ENCODE peak calls at places on chromosome 15, in seven cellular contexts. L, M, W, Y, C, I and T are unnamed samples.

GRCh38 chr15:84981711-84982300 is at the start of gene PDE8A:
- DNase-seq in Y (no peak), I (peak; percentile 60), W (peak; percentile 87), C (peak; percentile 23), M (peak; percentile 79), L (peak; percentile 69), T (peak; percentile 51)

GRCh38 chr15:85379403-85380131 is 836 bp upstream of the AKAP13 start:
- DNase-seq in M (peak; percentile 68), L (no peak), I (no peak), W (peak; percentile 24), C (no peak), Y (no peak), T (peak; percentile 43)

GRCh38 chr15:71337197-71337845 is 222.1 kb downstream of the THSD4 start:
- DNase-seq in W (peak; percentile 99), I (no peak), C (no peak), L (no peak), M (no peak), Y (no peak), T (no peak)

GRCh38 chr15:45105586-45105985 is 8.4 kb downstream of the DUOX2 start:
- DNase-seq in I (peak; percentile 24), W (no peak), C (no peak), Y (no peak), M (no peak), L (no peak), T (no peak)

GRCh38 chr15:89772933-89773583 is 3.1 kb upstream of the MESP2 start:
- DNase-seq in W (no peak), L (no peak), Y (no peak), I (no peak), M (no peak), C (no peak), T (no peak)

GRCh38 chr15:39495871-39496459 is 84.9 kb upstream of the THBS1 start:
- DNase-seq in C (no peak), Y (no peak), I (no peak), W (peak; percentile 61), M (no peak), L (no peak), T (no peak)

GRCh38 chr15:51758645-51759044 is 7.2 kb downstream of the TMOD2 start:
- DNase-seq in I (peak; percentile 29), C (peak; percentile 64), M (no peak), L (no peak), Y (no peak), W (no peak), T (no peak)

GRCh38 chr15:86063328-86064180 is 16.1 kb upstream of the AGBL1 start:
- DNase-seq in M (no peak), W (no peak), L (no peak), Y (no peak), C (no peak), I (no peak), T (no peak)

GRCh38 chr15:41512512-41513281 is 930 bp downstream of the LTK start:
- DNase-seq in C (no peak), M (peak; percentile 68), Y (no peak), W (peak; percentile 32), I (peak; percentile 55), L (peak; percentile 68), T (peak; percentile 70)

GRCh38 chr15:44620081-44620480 is 43.4 kb downstream of the SPG11 start:
- DNase-seq in W (no peak), Y (no peak), C (no peak), I (no peak), M (no peak), L (no peak), T (no peak)

GRCh38 chr15:57769266-57769665 is 62.8 kb downstream of the POLR2M start:
- DNase-seq in Y (no peak), L (no peak), C (peak; percentile 82), W (peak; percentile 41), M (no peak), I (no peak), T (no peak)

GRCh38 chr15:42929449-42929848 is 8.9 kb upstream of the TTBK2 start:
- DNase-seq in I (no peak), C (no peak), L (no peak), W (no peak), M (no peak), Y (no peak), T (no peak)

GRCh38 chr15:98476559-98476958 is 171.8 kb upstream of the IGF1R start:
- DNase-seq in L (no peak), Y (no peak), W (no peak), M (no peak), C (no peak), I (no peak), T (no peak)

GRCh38 chr15:41495736-41496599 is 2.3 kb downstream of the ITPKA start:
- DNase-seq in C (no peak), L (peak; percentile 83), I (peak; percentile 89), Y (no peak), M (peak; percentile 86), W (peak; percentile 78), T (peak; percentile 94)

GRCh38 chr15:74216949-74217348 is 14.4 kb upstream of the STRA6 start:
- DNase-seq in W (no peak), M (no peak), L (no peak), C (no peak), I (no peak), Y (no peak), T (no peak)

GRCh38 chr15:75198560-75199346 is 2.9 kb upstream of the C15orf39 start:
- DNase-seq in I (no peak), C (no peak), W (no peak), L (no peak), Y (no peak), M (peak; percentile 61), T (peak; percentile 77)

GRCh38 chr15:96354731-96355560 is 24.4 kb downstream of the NR2F2 start:
- DNase-seq in Y (no peak), I (no peak), L (no peak), M (no peak), C (no peak), W (peak; percentile 82), T (no peak)

GRCh38 chr15:67100124-67100791 is 34.9 kb downstream of the SMAD3 start:
- DNase-seq in I (no peak), L (no peak), Y (no peak), C (no peak), M (no peak), W (no peak), T (no peak)

GRCh38 chr15:67097424-67097823 is 32.0 kb downstream of the SMAD3 start:
- DNase-seq in W (no peak), Y (no peak), I (no peak), L (no peak), M (no peak), C (no peak), T (no peak)

GRCh38 chr15:67098768-67099282 is 33.4 kb downstream of the SMAD3 start:
- DNase-seq in W (no peak), C (no peak), M (no peak), I (no peak), Y (no peak), L (no peak), T (no peak)

GRCh38 chr15:67096536-67097294 is 31.3 kb downstream of the SMAD3 start:
- DNase-seq in M (no peak), W (no peak), C (no peak), L (no peak), Y (no peak), I (no peak), T (no peak)

GRCh38 chr15:67097893-67098740 is 32.7 kb downstream of the SMAD3 start:
- DNase-seq in Y (no peak), L (no peak), M (peak; percentile 73), W (no peak), I (peak; percentile 71), C (peak; percentile 27), T (no peak)
- H3K4me1 ChIP-seq in Y (peaks cover 10% of the 10 kb centered on the region), L (peaks cover 2% of the 10 kb centered on the region), M (peaks cover 3% of the 10 kb centered on the region), W (no peaks in the 10 kb centered on the region), I (peaks cover 89% of the 10 kb centered on the region), C (peaks cover 67% of the 10 kb centered on the region), T (peaks cover 2% of the 10 kb centered on the region)

GRCh38 chr15:60010467-60011257 is 6.6 kb downstream of the FOXB1 start:
- DNase-seq in I (no peak), M (no peak), W (no peak), L (no peak), Y (no peak), C (no peak), T (no peak)

GRCh38 chr15:60009124-60009523 is 5.0 kb downstream of the FOXB1 start:
- DNase-seq in I (no peak), M (no peak), L (no peak), Y (no peak), C (no peak), W (no peak), T (peak; percentile 12)

GRCh38 chr15:60012695-60013094 is 8.6 kb downstream of the FOXB1 start:
- DNase-seq in L (no peak), C (no peak), M (no peak), W (no peak), Y (no peak), I (no peak), T (no peak)

GRCh38 chr15:60006808-60007346 is 2.8 kb downstream of the FOXB1 start:
- DNase-seq in I (no peak), W (no peak), M (no peak), L (no peak), C (no peak), Y (no peak), T (no peak)

DNA sequence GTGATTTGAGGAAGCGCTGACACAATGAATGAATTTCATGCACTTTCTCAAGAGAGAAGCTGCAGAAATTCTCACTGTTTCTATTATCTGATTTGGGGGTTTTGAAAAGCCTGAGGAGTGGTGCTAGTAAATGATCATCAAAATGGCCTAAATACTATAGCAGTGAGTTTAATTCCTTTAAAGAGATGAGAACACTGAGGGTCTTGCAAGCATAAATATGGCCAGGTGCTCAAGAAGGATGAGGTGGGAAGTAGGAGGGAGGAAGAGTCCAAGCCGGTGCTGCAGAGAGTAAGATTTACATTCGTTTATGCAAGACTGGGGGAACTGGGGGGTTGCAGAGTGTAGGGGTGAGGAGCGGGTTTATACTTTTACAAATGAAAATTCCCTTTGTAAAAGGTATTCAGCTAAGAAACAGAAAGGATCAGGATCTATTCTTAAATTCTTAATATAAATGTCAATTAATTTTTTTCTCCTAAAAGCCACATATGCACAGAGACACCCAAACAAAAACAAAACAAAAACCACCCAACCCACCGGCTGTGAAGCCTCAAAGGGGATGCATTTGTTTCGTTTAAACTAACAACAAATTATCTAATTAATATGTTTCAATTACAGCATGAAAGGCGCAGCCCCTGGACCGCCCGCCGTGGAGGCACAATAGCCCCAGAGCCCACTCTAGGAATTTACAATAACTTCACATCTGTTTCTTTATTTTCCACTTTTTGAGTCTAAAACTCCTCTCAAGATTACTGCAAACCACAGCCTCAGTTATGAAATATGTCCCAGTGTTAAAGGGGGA is 5.7 kb downstream of the FOXB1 start:
- DNase-seq in L (no peak), Y (no peak), I (no peak), C (no peak), M (no peak), W (no peak), T (no peak)
- H3K4me1 ChIP-seq in L (peaks cover 10% of the 10 kb centered on the region), Y (peaks cover 8% of the 10 kb centered on the region), I (peaks cover 22% of the 10 kb centered on the region), C (peaks cover 17% of the 10 kb centered on the region), M (no peaks in the 10 kb centered on the region), W (peaks cover 13% of the 10 kb centered on the region), T (peaks cover 2% of the 10 kb centered on the region)

DNA sequence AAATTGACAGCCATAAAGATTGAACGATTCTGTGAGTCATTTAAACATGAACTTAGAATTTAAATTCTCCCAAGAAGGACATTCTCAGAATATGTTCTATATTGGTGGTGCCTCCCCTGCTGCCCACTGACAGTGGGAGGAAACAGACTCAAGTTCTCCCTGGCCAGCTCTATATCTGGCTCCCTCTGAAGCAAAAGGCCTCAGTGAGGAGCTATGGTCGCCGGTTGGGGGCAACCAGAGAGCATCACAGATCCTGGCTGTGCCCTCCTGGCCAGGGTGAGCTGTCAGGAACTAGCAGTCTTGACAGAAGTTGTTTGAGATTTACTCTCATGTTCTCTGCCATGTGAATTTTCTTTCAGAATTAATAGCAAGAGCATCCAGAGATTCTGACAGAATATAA is 285.5 kb downstream of the NTRK3 start:
- DNase-seq in L (no peak), Y (no peak), W (no peak), M (no peak), C (no peak), I (no peak), T (no peak)
- H3K4me1 ChIP-seq in L (no peaks in the 10 kb centered on the region), Y (no peaks in the 10 kb centered on the region), W (peaks cover 3% of the 10 kb centered on the region), M (no peaks in the 10 kb centered on the region), C (no peaks in the 10 kb centered on the region), I (no peaks in the 10 kb centered on the region), T (no peaks in the 10 kb centered on the region)

GRCh38 chr15:81315452-81316203 is 8.3 kb downstream of the STARD5 start:
- DNase-seq in M (peak; percentile 51), W (no peak), C (no peak), L (no peak), Y (no peak), I (no peak), T (no peak)
- H3K4me1 ChIP-seq in M (no peaks in the 10 kb centered on the region), W (peaks cover 2% of the 10 kb centered on the region), C (peaks cover 25% of the 10 kb centered on the region), L (no peaks in the 10 kb centered on the region), Y (no peaks in the 10 kb centered on the region), I (peaks cover 29% of the 10 kb centered on the region), T (no peaks in the 10 kb centered on the region)